ENCODE peak calls at places on chromosomes 2 and 18, in five cellular contexts. C is K562, S is PC-9, I is astrocyte, B is SK-N-SH. P is an unnamed sample.

GRCh38 chr2:110679337-110679707 is 1.5 kb upstream of the BUB1 start:
- DNase-seq in S (no peak), B (no peak), C (peak; percentile 80), I (peak; percentile 30), P (peak; percentile 27)

GRCh38 chr2:173258704-173259103 is 96.0 kb upstream of the CDCA7 start:
- DNase-seq in S (no peak), C (no peak), I (no peak), B (no peak), P (no peak)

GRCh38 chr2:37348155-37348554 is 3.7 kb downstream of the QPCT start:
- DNase-seq in C (no peak), S (no peak), B (no peak), I (no peak), P (no peak)

GRCh38 chr2:204984421-204984925 is 439.2 kb downstream of the PARD3B start:
- DNase-seq in C (no peak), B (no peak), S (no peak), I (no peak), P (no peak)

GRCh38 chr2:235949567-235950472 is 218.4 kb downstream of the GBX2 start:
- DNase-seq in C (no peak), S (no peak), B (no peak), I (no peak), P (no peak)

GRCh38 chr18:35460719-35461118 is 37.0 kb downstream of the INO80C start:
- DNase-seq in B (no peak), S (peak; percentile 49), C (no peak), I (peak; percentile 27), P (no peak)

GRCh38 chr2:167924556-167924955 is 322.8 kb downstream of the STK39 start:
- DNase-seq in C (no peak), B (no peak), I (no peak), S (no peak), P (no peak)

GRCh38 chr2:235300368-235301201 is 193.3 kb upstream of the AGAP1 start:
- DNase-seq in S (peak; percentile 64), I (peak; percentile 79), C (no peak), B (no peak), P (no peak)

GRCh38 chr2:231674587-231675334 is 33.6 kb upstream of the PTMA start:
- DNase-seq in C (peak; percentile 69), I (peak; percentile 17), B (peak; percentile 90), S (peak; percentile 48), P (peak; percentile 71)

GRCh38 chr18:62080172-62080571 is 106.7 kb downstream of the PIGN start:
- DNase-seq in B (no peak), S (no peak), C (no peak), I (no peak), P (no peak)

GRCh38 chr2:65681503-65681902 is 249.1 kb upstream of the SPRED2 start:
- DNase-seq in S (no peak), C (no peak), B (no peak), I (no peak), P (no peak)

GRCh38 chr2:65687614-65688013 is 255.2 kb upstream of the SPRED2 start:
- DNase-seq in I (no peak), S (no peak), C (no peak), B (no peak), P (no peak)

GRCh38 chr2:65691816-65692215 is 259.4 kb upstream of the SPRED2 start:
- DNase-seq in S (no peak), I (no peak), B (no peak), C (no peak), P (no peak)

GRCh38 chr2:65688166-65688886 is 255.9 kb upstream of the SPRED2 start:
- DNase-seq in C (no peak), I (no peak), B (no peak), S (no peak), P (no peak)

GRCh38 chr2:65686928-65687521 is 254.6 kb upstream of the SPRED2 start:
- DNase-seq in S (no peak), C (peak; percentile 12), B (no peak), I (no peak), P (no peak)
- TF ChIP-seq CTCF in S (no peak), C (peak; percentile 39), B (no peak), I (no peak), P (peak; percentile 21)

GRCh38 chr18:30113454-30113853 is 929.1 kb downstream of the DSC3 start:
- DNase-seq in S (no peak), I (no peak), B (no peak), C (no peak), P (no peak)
- H2AFZ ChIP-seq in S (no peak overlapping the region), I (no peak overlapping the region), B (no peak overlapping the region), C (no peak overlapping the region), P (no peak overlapping the region)

DNA sequence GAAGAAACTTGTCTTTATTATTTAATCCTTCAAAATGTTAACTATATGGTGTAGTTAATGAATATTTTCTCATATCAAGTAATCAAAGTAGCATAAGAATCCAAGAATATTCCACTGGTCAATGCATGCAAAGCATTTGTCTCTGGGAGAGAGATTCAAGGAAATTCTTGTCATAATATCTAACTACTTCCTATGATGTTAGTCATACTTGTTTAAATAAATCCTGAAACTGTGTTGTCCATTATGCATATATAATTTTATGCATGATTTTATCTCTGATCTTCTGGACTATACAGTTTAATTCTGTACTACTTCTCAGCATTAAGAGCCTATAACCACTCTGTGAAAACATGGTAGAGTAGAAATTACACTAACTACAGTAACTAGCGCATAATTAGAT is 388.3 kb downstream of the NR4A2 start:
- DNase-seq in I (peak; percentile 1), S (no peak), C (no peak), B (no peak), P (no peak)
- H3K27ac ChIP-seq in I (no peak overlapping the region), S (no peak overlapping the region), C (no peak overlapping the region), B (no peak overlapping the region), P (no peak overlapping the region)

DNA sequence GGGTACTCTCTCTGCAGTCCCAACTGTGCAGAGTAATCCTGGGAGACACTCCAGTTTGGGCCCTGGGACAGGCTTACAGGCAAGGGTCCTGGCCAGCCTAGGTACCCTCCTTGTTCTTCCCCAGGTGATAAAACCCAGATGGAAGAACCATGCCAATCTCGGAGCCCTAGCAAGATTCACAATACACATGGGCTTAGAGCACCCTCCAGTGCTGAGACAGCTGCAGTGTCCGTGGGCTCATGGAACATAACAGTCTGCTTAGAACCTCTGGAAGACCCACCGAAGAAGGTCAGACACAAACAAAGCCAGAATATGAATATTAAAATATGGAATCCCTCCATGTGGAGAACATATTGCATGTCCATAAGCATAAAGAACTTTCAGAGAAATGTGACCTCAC is 568.1 kb downstream of the KCNJ3 start:
- DNase-seq in I (no peak), S (no peak), B (no peak), C (no peak), P (no peak)
- TF ChIP-seq CTCF in I (no peak), S (no peak), B (peak; percentile 21), C (no peak), P (no peak)

GRCh38 chr2:160652236-160652635 is 158.6 kb upstream of the RBMS1 start:
- DNase-seq in I (peak; percentile 58), B (no peak), S (no peak), C (no peak), P (peak; percentile 94)
- H2AFZ ChIP-seq in I (no peak overlapping the region), B (no peak overlapping the region), S (no peak overlapping the region), C (no peak overlapping the region), P (peak overlapping the region; percentile 49)

DNA sequence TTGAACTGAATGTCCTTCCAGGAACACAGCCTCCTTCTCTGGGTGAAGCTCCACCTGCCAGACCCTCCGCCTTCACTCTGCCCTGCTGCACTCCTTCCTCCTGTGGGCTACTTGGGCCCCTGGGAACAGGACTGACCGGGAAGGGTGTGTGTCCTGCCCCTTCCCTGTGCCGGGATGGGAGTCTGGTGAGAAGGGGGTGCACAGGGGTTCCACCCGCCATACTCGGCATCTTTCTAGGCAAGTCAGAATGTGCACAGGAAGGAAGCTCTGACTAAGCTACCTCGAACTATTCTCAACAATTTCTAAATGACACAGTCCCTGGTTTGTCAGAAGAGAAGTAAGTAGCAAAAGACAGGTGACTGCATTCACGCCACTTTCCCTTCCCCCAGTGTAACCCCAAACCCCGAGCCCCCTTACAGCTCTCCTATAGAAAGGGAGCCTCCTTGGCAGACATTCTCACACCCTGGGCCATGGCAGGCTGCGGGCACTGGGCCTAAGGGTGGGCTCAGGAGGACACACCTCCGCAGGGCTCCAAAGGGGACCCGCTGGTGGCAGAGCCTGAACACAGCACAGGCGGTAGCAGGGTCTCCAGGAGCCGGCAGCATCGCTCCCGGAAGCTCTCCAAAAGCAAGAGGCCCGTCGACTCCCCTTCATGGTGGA is 184.1 kb downstream of the HDAC4 start:
- DNase-seq in C (no peak), B (no peak), I (no peak), S (no peak), P (no peak)
- H3K27ac ChIP-seq in C (no peak overlapping the region), B (no peak overlapping the region), I (no peak overlapping the region), S (no peak overlapping the region), P (peak overlapping the region; percentile 24)

GRCh38 chr2:60505861-60506260 is 47.6 kb downstream of the BCL11A start:
- DNase-seq in C (no peak), S (no peak), B (no peak), I (no peak), P (no peak)

GRCh38 chr2:60505240-60505639 is 48.2 kb downstream of the BCL11A start:
- DNase-seq in S (no peak), I (no peak), C (no peak), B (no peak), P (no peak)

GRCh38 chr2:60502123-60502522 is 51.3 kb downstream of the BCL11A start:
- DNase-seq in B (no peak), C (no peak), I (no peak), S (no peak), P (no peak)

GRCh38 chr2:60500861-60501260 is 52.6 kb downstream of the BCL11A start:
- DNase-seq in B (no peak), S (no peak), C (no peak), I (no peak), P (no peak)

DNA sequence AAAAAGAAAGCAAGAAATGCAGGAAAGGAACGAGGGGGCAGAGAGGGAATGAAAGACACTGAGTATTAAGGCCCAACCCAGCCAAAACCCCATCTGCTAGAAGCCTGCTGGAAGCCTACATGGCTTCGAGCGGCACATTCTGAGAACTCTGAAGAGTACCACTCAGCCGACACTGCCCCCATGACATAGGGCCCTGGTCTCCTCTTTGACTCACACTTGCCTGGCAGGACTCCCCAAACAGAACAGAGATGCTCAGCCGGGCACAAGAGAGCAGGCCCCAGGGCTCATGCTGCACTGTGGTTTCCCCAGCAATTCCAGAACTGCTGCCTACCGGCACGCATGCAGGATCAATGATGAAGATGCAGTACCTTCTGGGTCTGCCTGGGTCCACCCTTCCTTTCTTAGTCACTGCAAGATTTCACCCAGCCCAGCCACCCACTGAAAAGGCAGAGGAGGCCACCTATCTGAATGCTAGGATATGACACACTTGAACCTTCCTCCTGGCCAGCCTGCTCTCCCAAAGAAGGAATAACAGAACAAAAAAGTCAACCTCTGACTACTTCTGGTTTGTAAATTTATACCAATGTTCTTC is 49.4 kb downstream of the BCL11A start:
- DNase-seq in S (no peak), C (no peak), B (no peak), I (no peak), P (no peak)
- TF ChIP-seq CTCF in S (no peak), C (peak; percentile 8), B (peak; percentile 10), I (no peak), P (peak; percentile 13)

P was measured in DND-41.